ENCODE peak calls at places on chromosomes 1 and 21, in six cellular contexts. U is HFFc6, W is esophagus squamous epithelium, A is AG04450, T is fibroblast of pulmonary artery, S is AG04449. Q is an unnamed sample.

GRCh38 chr1:161195171-161195570 is 3.7 kb downstream of the ADAMTS4 start:
- DNase-seq in U (no peak), W (no peak), A (no peak), T (no peak), S (no peak), Q (no peak)

GRCh38 chr1:222331340-222331739 is 216.6 kb downstream of the HHIPL2 start:
- DNase-seq in U (peak), W (no peak), A (peak), T (peak), S (peak), Q (no peak)

GRCh38 chr1:101112051-101112770 is 86.6 kb upstream of the DPH5 start:
- DNase-seq in U (no peak), W (peak), A (no peak), T (peak), S (no peak), Q (no peak)

GRCh38 chr1:44377925-44378784 is 23.1 kb upstream of the ERI3 start:
- DNase-seq in U (peak), W (no peak), A (peak), T (peak), S (no peak), Q (no peak)

GRCh38 chr1:7562729-7563605 is 208.1 kb upstream of the VAMP3 start:
- DNase-seq in U (no peak), W (no peak), A (no peak), T (no peak), S (no peak), Q (no peak)

GRCh38 chr21:18350216-18350615 is 53.4 kb downstream of the TMPRSS15 start:
- DNase-seq in U (no peak), W (no peak), A (no peak), T (peak), S (no peak), Q (no peak)

GRCh38 chr1:151579436-151580225 is 32.2 kb upstream of the SNX27 start:
- DNase-seq in U (peak), W (no peak), A (peak), T (peak), S (no peak), Q (no peak)

GRCh38 chr1:207873055-207873890 is 37.7 kb downstream of the CD34 start:
- DNase-seq in U (no peak), W (no peak), A (no peak), T (no peak), S (no peak), Q (no peak)

GRCh38 chr1:236799001-236799400 is 3.9 kb downstream of the MTR start:
- DNase-seq in U (no peak), W (no peak), A (no peak), T (no peak), S (no peak), Q (no peak)

GRCh38 chr1:226277897-226278296 is 31.1 kb downstream of the LIN9 start:
- DNase-seq in U (no peak), W (no peak), A (no peak), T (no peak), S (no peak), Q (no peak)

GRCh38 chr1:24771574-24771973 is 26.3 kb downstream of the CLIC4 start:
- DNase-seq in U (no peak), W (no peak), A (no peak), T (no peak), S (no peak), Q (no peak)

GRCh38 chr1:230548357-230548756 is 93.9 kb upstream of the COG2 start:
- DNase-seq in U (no peak), W (no peak), A (no peak), T (no peak), S (no peak), Q (no peak)

GRCh38 chr1:24410750-24411149 is 2.8 kb downstream of the STPG1 start:
- DNase-seq in U (no peak), W (no peak), A (no peak), T (no peak), S (no peak), Q (no peak)

GRCh38 chr1:187474266-187474665 is 645.5 kb downstream of the PLA2G4A start:
- DNase-seq in U (no peak), W (no peak), A (peak), T (peak), S (no peak), Q (no peak)

GRCh38 chr21:34603710-34604057 is 11.2 kb downstream of the RCAN1 start:
- DNase-seq in U (no peak), W (no peak), A (no peak), T (no peak), S (no peak), Q (no peak)

GRCh38 chr21:42403611-42404231 is at the start of gene UBASH3A:
- DNase-seq in U (no peak), W (no peak), A (no peak), T (no peak), S (no peak), Q (no peak)

GRCh38 chr1:39955547-39956539 is 898 bp downstream of the MFSD2A start:
- DNase-seq in U (peak), W (no peak), A (no peak), T (peak), S (no peak), Q (no peak)

GRCh38 chr1:182990413-182991144 is 32.6 kb upstream of the LAMC1 start:
- DNase-seq in U (peak), W (no peak), A (peak), T (peak), S (no peak), Q (no peak)

GRCh38 chr1:4973341-4973740 is 318.9 kb downstream of the AJAP1 start:
- DNase-seq in U (no peak), W (no peak), A (no peak), T (no peak), S (no peak), Q (no peak)

GRCh38 chr1:45200906-45201500 is 5.4 kb downstream of the ZSWIM5 start:
- DNase-seq in U (no peak), W (no peak), A (no peak), T (no peak), S (no peak), Q (no peak)

GRCh38 chr21:38806153-38806941 is 618 bp downstream of the ETS2 start:
- DNase-seq in U (no peak), W (no peak), A (no peak), T (no peak), S (no peak), Q (no peak)

GRCh38 chr21:32508558-32508957 is 76.8 kb downstream of the TCP10L start:
- DNase-seq in U (no peak), W (no peak), A (no peak), T (no peak), S (no peak), Q (no peak)

GRCh38 chr1:147851149-147851548 is 51.4 kb upstream of the GJA8 start:
- DNase-seq in U (no peak), W (no peak), A (no peak), T (peak), S (no peak), Q (no peak)

GRCh38 chr1:177351361-177352108 is 180.8 kb downstream of the BRINP2 start:
- DNase-seq in U (no peak), W (no peak), A (no peak), T (no peak), S (no peak), Q (no peak)

GRCh38 chr1:42195841-42196240 is 31.3 kb upstream of the GUCA2A start:
- DNase-seq in U (no peak), W (no peak), A (no peak), T (no peak), S (no peak), Q (no peak)

GRCh38 chr1:3304255-3304654 is 150.2 kb upstream of the ARHGEF16 start:
- DNase-seq in U (no peak), W (no peak), A (no peak), T (no peak), S (no peak), Q (no peak)

DNA sequence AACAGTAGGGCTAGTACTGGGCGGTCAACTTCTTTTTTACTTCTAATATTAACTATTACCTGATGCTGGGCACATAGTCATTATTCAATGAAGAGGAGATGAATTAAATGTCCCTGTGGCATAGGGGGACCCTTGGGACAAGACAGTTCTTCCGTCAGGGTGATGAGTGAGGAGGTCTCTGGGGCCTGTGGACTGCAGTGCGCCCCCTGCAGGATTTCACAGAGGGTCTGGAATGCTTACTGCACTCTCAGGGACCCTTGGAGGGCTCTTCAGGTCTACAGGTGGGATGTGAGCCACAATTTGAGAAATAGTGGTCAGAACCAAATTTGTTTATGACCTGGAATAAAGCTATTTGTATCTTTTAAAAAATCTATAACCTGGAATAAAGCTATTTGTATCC is 149.4 kb downstream of the FAM78B start:
- DNase-seq in U (no peak), W (no peak), A (no peak), T (no peak), S (no peak), Q (no peak)
- TF ChIP-seq CTCF in U (no peak), W (no peak), A (no peak), T (no peak), S (no peak), Q (no peak)

DNA sequence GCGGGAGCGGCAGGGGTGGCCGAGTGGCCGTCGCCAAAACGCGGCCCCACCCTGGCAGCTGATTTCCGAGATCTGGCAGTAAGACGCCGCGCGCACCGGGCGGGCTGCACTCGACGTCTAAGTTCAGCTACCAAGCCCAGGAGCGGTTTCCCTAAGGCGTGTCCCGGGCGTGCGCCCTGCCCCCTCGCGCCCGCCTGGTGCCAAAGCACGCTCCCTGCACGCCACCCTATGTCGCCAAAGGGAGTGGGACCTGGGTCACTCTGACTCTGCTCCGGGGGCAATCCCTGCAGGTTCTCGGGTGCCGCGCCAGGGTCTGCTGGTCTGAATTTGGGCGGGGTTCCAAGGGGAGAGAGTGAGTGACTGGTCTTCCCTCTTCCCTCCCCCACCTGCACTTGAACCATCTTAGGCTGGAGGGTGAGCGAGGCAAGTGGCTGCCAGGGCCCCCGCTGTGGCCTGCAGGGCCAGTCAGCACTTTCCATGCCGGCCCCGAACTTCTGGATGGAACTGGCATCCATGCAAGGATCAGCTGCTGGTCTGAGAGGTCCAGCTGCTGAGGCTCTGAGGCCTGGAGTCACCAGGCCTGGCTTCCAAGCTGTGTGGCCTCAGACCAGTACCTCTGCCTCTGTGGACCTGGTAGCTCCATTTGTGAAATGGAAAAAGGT is at the start of gene LRRC38:
- DNase-seq in U (no peak), W (no peak), A (no peak), T (no peak), S (no peak), Q (no peak)
- TF ChIP-seq CTCF in U (no peak), W (no peak), A (no peak), T (no peak), S (no peak), Q (no peak)

DNA sequence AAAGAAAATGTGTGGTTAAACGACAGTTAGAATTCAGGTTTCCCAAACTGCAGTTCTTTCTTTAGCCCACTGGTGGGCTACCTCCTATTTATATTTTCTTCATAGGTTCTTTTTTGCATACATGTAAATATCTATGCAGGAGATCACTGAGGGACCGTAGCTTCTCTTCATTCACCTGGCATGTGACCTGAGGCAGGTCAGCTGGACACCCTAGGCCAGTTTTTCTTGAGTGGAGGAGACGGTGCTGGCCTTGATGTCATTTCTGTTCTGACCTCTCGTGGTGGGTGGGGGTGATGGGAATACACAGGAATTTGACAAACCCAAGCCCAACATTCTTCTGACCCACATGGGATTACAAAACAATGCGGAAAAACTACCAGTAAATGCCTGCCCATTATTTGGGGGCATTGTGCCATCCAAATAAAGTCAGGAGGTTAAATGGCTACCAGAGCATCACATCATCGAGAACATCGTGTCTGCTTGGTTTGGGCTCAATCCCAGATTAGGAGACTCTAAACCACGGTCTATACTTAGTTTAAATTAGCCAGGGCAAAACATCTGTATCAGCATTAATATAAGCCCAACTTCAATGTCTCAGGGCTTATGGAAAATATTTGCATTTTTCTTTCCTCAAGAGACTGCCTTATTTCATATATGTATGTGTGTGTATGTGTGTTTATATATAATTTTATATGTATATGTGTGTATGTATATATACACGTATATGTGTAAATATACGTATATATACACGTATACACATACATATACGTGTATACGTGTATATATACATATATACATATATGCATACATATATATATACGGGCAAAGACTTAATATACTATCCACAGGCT is 7.4 kb upstream of the IRF2BP2 start:
- DNase-seq in U (no peak), W (no peak), A (no peak), T (peak), S (no peak), Q (no peak)
- TF ChIP-seq CTCF in U (peak), W (no peak), A (peak), T (peak), S (no peak), Q (peak)

GRCh38 chr1:53615101-53615500 is 123.9 kb downstream of the GLIS1 start:
- DNase-seq in U (no peak), W (no peak), A (no peak), T (no peak), S (no peak), Q (no peak)

GRCh38 chr1:53616511-53616910 is 122.5 kb downstream of the GLIS1 start:
- DNase-seq in U (no peak), W (no peak), A (no peak), T (no peak), S (no peak), Q (no peak)

GRCh38 chr1:53618218-53619087 is 120.5 kb downstream of the GLIS1 start:
- DNase-seq in U (no peak), W (no peak), A (no peak), T (no peak), S (no peak), Q (no peak)

GRCh38 chr1:53617382-53618217 is 121.4 kb downstream of the GLIS1 start:
- DNase-seq in U (peak), W (no peak), A (peak), T (peak), S (no peak), Q (peak)

GRCh38 chr1:53616927-53617326 is 122.0 kb downstream of the GLIS1 start:
- DNase-seq in U (no peak), W (no peak), A (no peak), T (no peak), S (no peak), Q (no peak)
- TF ChIP-seq CTCF in U (peak), W (no peak), A (peak), T (no peak), S (no peak), Q (no peak)

DNA sequence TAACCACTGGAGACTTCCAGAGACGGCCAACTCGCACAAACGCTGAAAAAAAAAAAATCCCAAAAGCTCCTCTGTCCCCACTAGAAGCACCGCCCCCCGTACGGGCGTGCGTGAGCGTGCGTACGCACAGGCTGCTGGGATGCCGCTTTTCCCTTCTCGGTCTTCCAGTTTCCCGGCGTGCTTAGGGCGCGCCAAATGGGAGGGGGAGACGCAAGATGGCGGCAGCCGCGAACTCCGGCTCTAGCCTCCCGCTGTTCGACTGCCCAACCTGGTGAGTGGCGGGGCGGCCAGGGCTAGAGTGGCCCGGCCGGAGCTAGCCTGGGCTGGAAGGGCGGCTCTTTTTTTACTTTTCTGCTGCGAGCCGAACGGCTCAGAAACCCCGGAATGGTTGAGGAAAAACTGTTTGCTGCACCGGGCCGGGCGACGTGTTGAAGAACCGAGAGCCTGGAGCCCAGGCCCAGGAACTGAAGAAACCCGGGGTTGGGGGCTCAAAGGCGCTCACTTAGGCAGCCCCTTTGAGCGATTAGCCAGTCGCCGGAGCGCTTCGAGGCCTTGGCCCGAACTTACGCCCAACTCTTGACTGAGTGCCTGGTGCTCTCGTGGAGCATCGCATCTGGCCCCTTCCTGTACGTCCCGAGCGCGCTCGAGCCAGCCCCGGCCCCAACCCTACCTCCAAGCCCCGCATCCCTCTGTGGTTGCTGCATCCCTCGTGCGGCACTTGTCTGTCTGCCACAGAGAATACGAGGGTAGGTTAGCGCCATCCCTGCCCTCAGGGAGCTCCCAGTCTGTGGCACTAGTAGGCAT is at the start of gene PPP1R8:
- DNase-seq in U (peak), W (peak), A (peak), T (peak), S (peak), Q (peak)
- TF ChIP-seq CTCF in U (no peak), W (no peak), A (no peak), T (no peak), S (no peak), Q (no peak)

DNA sequence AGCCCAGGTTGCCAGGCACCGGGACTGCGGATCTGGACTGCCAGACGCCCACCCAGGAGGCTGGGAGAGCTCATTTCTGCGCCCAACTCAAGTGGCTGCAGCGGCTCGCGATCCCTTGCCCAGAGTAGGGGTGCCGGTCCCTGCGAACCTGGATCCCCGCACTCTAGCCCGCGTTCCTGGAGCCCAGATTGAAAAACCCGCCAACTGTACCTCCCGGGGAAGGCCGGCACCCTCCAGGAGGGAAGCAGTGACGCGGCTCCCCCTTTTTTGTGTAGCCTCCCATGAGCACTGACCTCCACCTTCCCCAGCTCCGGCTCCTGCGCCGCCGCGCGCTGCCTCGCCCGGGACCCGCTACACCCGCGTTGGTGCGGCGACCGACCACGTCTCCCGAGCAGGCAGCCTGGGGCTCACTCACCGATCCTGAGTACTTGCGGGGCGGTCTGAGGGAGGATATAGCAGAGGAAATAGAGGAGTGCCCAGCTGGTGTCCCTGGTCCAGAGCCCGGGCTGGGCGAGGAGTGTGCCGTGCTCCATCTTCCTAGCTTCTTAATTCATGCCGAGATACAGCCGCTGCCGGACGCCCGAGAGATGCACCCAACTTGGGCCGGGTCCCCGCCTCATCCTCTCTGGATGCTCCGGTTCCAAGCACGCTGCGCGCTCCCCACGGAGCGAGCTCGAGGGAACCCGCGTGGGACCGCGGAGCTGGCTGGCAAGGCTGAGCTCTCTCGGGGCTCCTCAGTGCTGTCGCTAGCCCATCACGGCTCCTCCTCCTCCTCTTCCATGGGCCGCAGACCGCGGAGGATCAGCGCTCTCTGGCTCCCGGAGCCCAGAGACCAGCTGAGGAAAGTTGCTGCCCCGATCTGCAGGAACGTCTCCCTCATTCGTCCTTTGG is 583 bp downstream of the GRIK1 start:
- DNase-seq in U (no peak), W (no peak), A (no peak), T (no peak), S (no peak), Q (no peak)
- TF ChIP-seq CTCF in U (no peak), W (no peak), A (no peak), T (no peak), S (no peak), Q (no peak)

Q was measured in AG09319.